ENCODE peak calls at places on chromosome 10, in five cellular contexts. One of them, this sample, is unnamed.

GRCh38 chr10:79488303-79488702 is 24.0 kb upstream of the EIF5AL1 start:
- DNase-seq in WTC11: no peak
- DNase-seq in H1: no peak
- DNase-seq in K562: no peak
- DNase-seq in HepG2: no peak
- DNase-seq in this sample: no peak

GRCh38 chr10:51773681-51774080 is 74.3 kb upstream of the CSTF2T start:
- DNase-seq in WTC11: no peak
- DNase-seq in H1: no peak
- DNase-seq in K562: no peak
- DNase-seq in HepG2: no peak
- DNase-seq in this sample: no peak

GRCh38 chr10:23656735-23657134 is 217.9 kb downstream of the OTUD1 start:
- DNase-seq in WTC11: peak; percentile 12
- DNase-seq in H1: no peak
- DNase-seq in K562: no peak
- DNase-seq in HepG2: no peak
- DNase-seq in this sample: no peak

GRCh38 chr10:112953075-112953501 is 3.0 kb downstream of the TCF7L2 start:
- DNase-seq in WTC11: peak; percentile 39
- DNase-seq in H1: no peak
- DNase-seq in K562: no peak
- DNase-seq in HepG2: no peak
- DNase-seq in this sample: no peak

GRCh38 chr10:88565072-88565471 is 18.0 kb downstream of the RNLS start:
- DNase-seq in WTC11: no peak
- DNase-seq in H1: no peak
- DNase-seq in K562: no peak
- DNase-seq in HepG2: no peak
- DNase-seq in this sample: no peak

GRCh38 chr10:103719036-103719435 is 136.3 kb downstream of the SH3PXD2A start:
- DNase-seq in WTC11: no peak
- DNase-seq in H1: no peak
- DNase-seq in K562: no peak
- DNase-seq in HepG2: no peak
- DNase-seq in this sample: no peak

GRCh38 chr10:26881600-26882331 is 21.0 kb upstream of the ABI1 start:
- DNase-seq in WTC11: no peak
- DNase-seq in H1: no peak
- DNase-seq in K562: peak; percentile 23
- DNase-seq in HepG2: peak; percentile 58
- DNase-seq in this sample: no peak

GRCh38 chr10:99654791-99655190 is 4.5 kb upstream of the ENTPD7 start:
- DNase-seq in WTC11: no peak
- DNase-seq in H1: no peak
- DNase-seq in K562: no peak
- DNase-seq in HepG2: no peak
- DNase-seq in this sample: no peak

GRCh38 chr10:124565565-124566221 is 104.1 kb downstream of the LHPP start:
- DNase-seq in WTC11: peak; percentile 82
- DNase-seq in H1: peak; percentile 53
- DNase-seq in K562: peak; percentile 63
- DNase-seq in HepG2: peak; percentile 69
- DNase-seq in this sample: no peak

GRCh38 chr10:78263521-78263988 is 229.9 kb downstream of the RPS24 start:
- DNase-seq in WTC11: no peak
- DNase-seq in H1: no peak
- DNase-seq in K562: no peak
- DNase-seq in HepG2: no peak
- DNase-seq in this sample: no peak

GRCh38 chr10:25815236-25815635 is 118.8 kb upstream of the MYO3A start:
- DNase-seq in WTC11: no peak
- DNase-seq in H1: no peak
- DNase-seq in K562: no peak
- DNase-seq in HepG2: no peak
- DNase-seq in this sample: no peak

GRCh38 chr10:75008952-75009351 is 102.5 kb upstream of the SAMD8 start:
- DNase-seq in WTC11: no peak
- DNase-seq in H1: no peak
- DNase-seq in K562: no peak
- DNase-seq in HepG2: no peak
- DNase-seq in this sample: no peak

GRCh38 chr10:98458812-98459211 is 12.1 kb upstream of the HPS1 start:
- DNase-seq in WTC11: no peak
- DNase-seq in H1: no peak
- DNase-seq in K562: no peak
- DNase-seq in HepG2: no peak
- DNase-seq in this sample: no peak

GRCh38 chr10:58291538-58292174 is 22.7 kb downstream of the CISD1 start:
- DNase-seq in WTC11: no peak
- DNase-seq in H1: no peak
- DNase-seq in K562: peak; percentile 42
- DNase-seq in HepG2: peak; percentile 21
- DNase-seq in this sample: no peak

GRCh38 chr10:69684020-69684980 is 54.3 kb downstream of the FAM241B start:
- DNase-seq in WTC11: no peak
- DNase-seq in H1: no peak
- DNase-seq in K562: no peak
- DNase-seq in HepG2: peak; percentile 46
- DNase-seq in this sample: no peak

GRCh38 chr10:70715853-70716795 is 43.8 kb downstream of the ADAMTS14 start:
- DNase-seq in WTC11: no peak
- DNase-seq in H1: no peak
- DNase-seq in K562: peak; percentile 94
- DNase-seq in HepG2: peak; percentile 19
- DNase-seq in this sample: peak; percentile 9

GRCh38 chr10:91607661-91608442 is 25.0 kb downstream of the PPP1R3C start:
- DNase-seq in WTC11: no peak
- DNase-seq in H1: no peak
- DNase-seq in K562: peak; percentile 52
- DNase-seq in HepG2: no peak
- DNase-seq in this sample: no peak
- TF ChIP-seq ATF2 in WTC11: no peak
- TF ChIP-seq ATF2 in H1: no peak
- TF ChIP-seq ATF2 in K562: no peak
- TF ChIP-seq ATF2 in HepG2: no peak
- TF ChIP-seq ATF2 in this sample: no peak

GRCh38 chr10:90885176-90885575 is 13.4 kb downstream of the RPP30 start:
- DNase-seq in WTC11: no peak
- DNase-seq in H1: no peak
- DNase-seq in K562: no peak
- DNase-seq in HepG2: no peak
- DNase-seq in this sample: no peak
- TF ChIP-seq ATF2 in WTC11: no peak
- TF ChIP-seq ATF2 in H1: no peak
- TF ChIP-seq ATF2 in K562: no peak
- TF ChIP-seq ATF2 in HepG2: no peak
- TF ChIP-seq ATF2 in this sample: no peak

DNA sequence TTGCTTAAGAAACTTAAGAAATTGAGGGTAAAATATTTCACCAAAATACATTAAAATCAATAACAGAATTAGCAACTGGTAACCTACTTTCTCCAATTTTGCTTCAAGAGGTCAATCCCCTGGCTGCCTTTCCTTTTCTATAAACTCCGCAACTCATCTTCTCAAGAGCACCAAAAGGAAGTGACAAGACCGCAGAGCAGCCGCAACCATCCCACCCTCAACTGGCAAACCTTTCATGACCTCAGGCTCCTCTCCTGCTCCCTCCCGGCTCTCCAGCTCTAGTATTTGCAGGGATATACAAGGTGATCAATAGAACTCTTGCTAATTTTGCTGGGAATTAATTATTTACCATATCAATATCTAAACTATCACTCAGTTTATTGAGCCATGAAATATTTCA is 88.9 kb downstream of the ATE1 start:
- DNase-seq in WTC11: no peak
- DNase-seq in H1: no peak
- DNase-seq in K562: no peak
- DNase-seq in HepG2: no peak
- DNase-seq in this sample: no peak
- TF ChIP-seq ATF2 in WTC11: no peak
- TF ChIP-seq ATF2 in H1: no peak
- TF ChIP-seq ATF2 in K562: no peak
- TF ChIP-seq ATF2 in HepG2: no peak
- TF ChIP-seq ATF2 in this sample: no peak

GRCh38 chr10:61779950-61780659 is 117.4 kb downstream of the CABCOCO1 start:
- DNase-seq in WTC11: no peak
- DNase-seq in H1: no peak
- DNase-seq in K562: peak; percentile 80
- DNase-seq in HepG2: no peak
- DNase-seq in this sample: no peak
- TF ChIP-seq ATF2 in WTC11: no peak
- TF ChIP-seq ATF2 in H1: no peak
- TF ChIP-seq ATF2 in K562: no peak
- TF ChIP-seq ATF2 in HepG2: no peak
- TF ChIP-seq ATF2 in this sample: no peak

GRCh38 chr10:120917521-120918250 is 66.5 kb downstream of the WDR11 start:
- DNase-seq in WTC11: no peak
- DNase-seq in H1: no peak
- DNase-seq in K562: no peak
- DNase-seq in HepG2: no peak
- DNase-seq in this sample: no peak
- TF ChIP-seq ATF2 in WTC11: no peak
- TF ChIP-seq ATF2 in H1: no peak
- TF ChIP-seq ATF2 in K562: no peak
- TF ChIP-seq ATF2 in HepG2: no peak
- TF ChIP-seq ATF2 in this sample: no peak

DNA sequence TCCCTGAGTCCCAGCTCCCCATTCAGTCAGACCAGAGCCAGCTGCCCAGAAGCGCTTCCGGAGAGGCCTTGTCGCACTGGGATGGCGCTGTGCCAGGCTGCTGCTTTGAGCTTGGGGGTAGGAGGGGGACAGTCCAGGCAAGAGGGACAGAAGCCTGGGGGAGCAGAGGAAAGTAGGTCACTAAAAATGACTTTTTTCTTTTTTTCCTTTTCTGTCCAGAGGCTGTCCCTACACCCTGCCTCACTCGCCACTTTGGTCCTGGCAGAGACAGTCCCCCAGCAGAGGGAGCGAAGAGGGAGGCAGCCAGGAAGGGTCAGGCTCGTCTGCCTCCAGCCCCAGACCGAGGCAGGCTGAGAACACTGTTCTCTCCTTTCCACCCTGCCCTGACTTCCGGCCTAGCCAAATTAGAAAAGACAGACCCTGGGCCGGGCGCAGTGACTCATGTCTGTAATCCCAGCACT is 15.8 kb upstream of the TRIM8 start:
- DNase-seq in WTC11: no peak
- DNase-seq in H1: no peak
- DNase-seq in K562: no peak
- DNase-seq in HepG2: no peak
- DNase-seq in this sample: no peak
- TF ChIP-seq ATF2 in WTC11: no peak
- TF ChIP-seq ATF2 in H1: no peak
- TF ChIP-seq ATF2 in K562: no peak
- TF ChIP-seq ATF2 in HepG2: no peak
- TF ChIP-seq ATF2 in this sample: no peak

GRCh38 chr10:30883116-30883515 is 148.5 kb downstream of the ZNF438 start:
- DNase-seq in WTC11: no peak
- DNase-seq in H1: no peak
- DNase-seq in K562: no peak
- DNase-seq in HepG2: no peak
- DNase-seq in this sample: no peak
- TF ChIP-seq ATF2 in WTC11: no peak
- TF ChIP-seq ATF2 in H1: no peak
- TF ChIP-seq ATF2 in K562: no peak
- TF ChIP-seq ATF2 in HepG2: no peak
- TF ChIP-seq ATF2 in this sample: no peak

DNA sequence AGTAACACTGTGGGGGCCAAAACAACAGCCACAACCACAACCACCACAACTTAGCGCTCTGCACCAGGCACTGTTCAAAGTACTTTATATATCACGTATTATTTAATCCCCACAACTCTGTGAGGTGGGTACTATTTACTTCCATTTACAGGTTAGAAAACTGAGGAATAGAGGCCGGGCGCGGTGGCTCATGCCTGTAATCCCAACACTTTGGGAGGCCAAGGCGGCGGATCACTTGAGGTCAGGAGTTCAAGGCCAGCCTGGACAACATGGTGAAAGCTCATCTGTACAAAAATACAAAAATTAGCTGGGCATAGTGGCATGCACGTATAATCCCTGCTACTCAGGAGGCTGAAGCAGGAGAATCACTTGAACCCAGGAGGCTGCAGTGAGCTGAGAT is 3.6 kb downstream of the DNAJC12 start:
- DNase-seq in WTC11: no peak
- DNase-seq in H1: no peak
- DNase-seq in K562: no peak
- DNase-seq in HepG2: no peak
- DNase-seq in this sample: no peak
- TF ChIP-seq ATF2 in WTC11: no peak
- TF ChIP-seq ATF2 in H1: no peak
- TF ChIP-seq ATF2 in K562: no peak
- TF ChIP-seq ATF2 in HepG2: no peak
- TF ChIP-seq ATF2 in this sample: no peak